ENCODE peak calls at places on chromosomes 13 and 19, in nine cellular contexts. One of them, this sample, is unnamed.
A peak's percentile ranks its signal among the peaks of the same experiment; 100 is the strongest.

GRCh38 chr19:19064098-19064722 is 416 bp downstream of the SLC25A42 start:
- DNase-seq in GM20000: no peak
- DNase-seq in stimulated activated CD4-positive, alpha-beta T cell treated with anti-CD3 and anti-CD28 coated beads, Interleukin-2, amount 100 ng/mL, for 48 hours: no peak
- DNase-seq in neural crest cell: no peak
- DNase-seq in EL: no peak
- DNase-seq in B cell: peak; percentile 90
- DNase-seq in NCI-H774: no peak
- DNase-seq in T-helper 1 cell: no peak
- DNase-seq in naive thymus-derived CD4-positive, alpha-beta T cell: no peak
- DNase-seq in this sample: peak; percentile 80

GRCh38 chr13:77687799-77688198 is 9.7 kb upstream of the SLAIN1 start:
- DNase-seq in GM20000: no peak
- DNase-seq in stimulated activated CD4-positive, alpha-beta T cell treated with anti-CD3 and anti-CD28 coated beads, Interleukin-2, amount 100 ng/mL, for 48 hours: no peak
- DNase-seq in neural crest cell: no peak
- DNase-seq in EL: no peak
- DNase-seq in B cell: no peak
- DNase-seq in NCI-H774: no peak
- DNase-seq in T-helper 1 cell: no peak
- DNase-seq in naive thymus-derived CD4-positive, alpha-beta T cell: no peak
- DNase-seq in this sample: no peak

GRCh38 chr13:33494596-33495214 is 209.2 kb upstream of the STARD13 start:
- DNase-seq in GM20000: no peak
- DNase-seq in stimulated activated CD4-positive, alpha-beta T cell treated with anti-CD3 and anti-CD28 coated beads, Interleukin-2, amount 100 ng/mL, for 48 hours: no peak
- DNase-seq in neural crest cell: no peak
- DNase-seq in EL: peak; percentile 95
- DNase-seq in B cell: no peak
- DNase-seq in NCI-H774: no peak
- DNase-seq in T-helper 1 cell: no peak
- DNase-seq in naive thymus-derived CD4-positive, alpha-beta T cell: no peak
- DNase-seq in this sample: no peak

GRCh38 chr13:111114362-111115050 is 604 bp upstream of the ARHGEF7 start:
- DNase-seq in GM20000: peak; percentile 58
- DNase-seq in stimulated activated CD4-positive, alpha-beta T cell treated with anti-CD3 and anti-CD28 coated beads, Interleukin-2, amount 100 ng/mL, for 48 hours: no peak
- DNase-seq in neural crest cell: peak; percentile 14
- DNase-seq in EL: peak; percentile 43
- DNase-seq in B cell: peak; percentile 71
- DNase-seq in NCI-H774: peak; percentile 82
- DNase-seq in T-helper 1 cell: no peak
- DNase-seq in naive thymus-derived CD4-positive, alpha-beta T cell: peak; percentile 32
- DNase-seq in this sample: no peak

GRCh38 chr13:75372923-75373841 is 108.8 kb downstream of the TBC1D4 start:
- DNase-seq in GM20000: no peak
- DNase-seq in stimulated activated CD4-positive, alpha-beta T cell treated with anti-CD3 and anti-CD28 coated beads, Interleukin-2, amount 100 ng/mL, for 48 hours: no peak
- DNase-seq in neural crest cell: no peak
- DNase-seq in EL: no peak
- DNase-seq in B cell: no peak
- DNase-seq in NCI-H774: no peak
- DNase-seq in T-helper 1 cell: no peak
- DNase-seq in naive thymus-derived CD4-positive, alpha-beta T cell: no peak
- DNase-seq in this sample: no peak

GRCh38 chr13:113205428-113205931 is 3.0 kb downstream of the PCID2 start:
- DNase-seq in GM20000: no peak
- DNase-seq in stimulated activated CD4-positive, alpha-beta T cell treated with anti-CD3 and anti-CD28 coated beads, Interleukin-2, amount 100 ng/mL, for 48 hours: no peak
- DNase-seq in neural crest cell: no peak
- DNase-seq in EL: no peak
- DNase-seq in B cell: no peak
- DNase-seq in NCI-H774: no peak
- DNase-seq in T-helper 1 cell: no peak
- DNase-seq in naive thymus-derived CD4-positive, alpha-beta T cell: no peak
- DNase-seq in this sample: no peak

GRCh38 chr13:85558118-85558517 is 241.1 kb downstream of the SLITRK6 start:
- DNase-seq in GM20000: no peak
- DNase-seq in stimulated activated CD4-positive, alpha-beta T cell treated with anti-CD3 and anti-CD28 coated beads, Interleukin-2, amount 100 ng/mL, for 48 hours: no peak
- DNase-seq in neural crest cell: no peak
- DNase-seq in EL: no peak
- DNase-seq in B cell: no peak
- DNase-seq in NCI-H774: no peak
- DNase-seq in T-helper 1 cell: no peak
- DNase-seq in naive thymus-derived CD4-positive, alpha-beta T cell: no peak
- DNase-seq in this sample: no peak

GRCh38 chr13:45527699-45528462 is 63.1 kb downstream of the COG3 start:
- DNase-seq in GM20000: no peak
- DNase-seq in stimulated activated CD4-positive, alpha-beta T cell treated with anti-CD3 and anti-CD28 coated beads, Interleukin-2, amount 100 ng/mL, for 48 hours: no peak
- DNase-seq in neural crest cell: no peak
- DNase-seq in EL: peak; percentile 28
- DNase-seq in B cell: no peak
- DNase-seq in NCI-H774: no peak
- DNase-seq in T-helper 1 cell: no peak
- DNase-seq in naive thymus-derived CD4-positive, alpha-beta T cell: no peak
- DNase-seq in this sample: no peak

GRCh38 chr19:32339988-32340874 is 5.2 kb upstream of the ZNF507 start:
- DNase-seq in GM20000: peak; percentile 63
- DNase-seq in stimulated activated CD4-positive, alpha-beta T cell treated with anti-CD3 and anti-CD28 coated beads, Interleukin-2, amount 100 ng/mL, for 48 hours: peak; percentile 33
- DNase-seq in neural crest cell: peak; percentile 58
- DNase-seq in EL: peak; percentile 47
- DNase-seq in B cell: peak; percentile 55
- DNase-seq in NCI-H774: no peak
- DNase-seq in T-helper 1 cell: peak; percentile 8
- DNase-seq in naive thymus-derived CD4-positive, alpha-beta T cell: peak; percentile 35
- DNase-seq in this sample: peak; percentile 59

GRCh38 chr13:35598790-35599369 is 122.4 kb upstream of the MAB21L1 start:
- DNase-seq in GM20000: no peak
- DNase-seq in stimulated activated CD4-positive, alpha-beta T cell treated with anti-CD3 and anti-CD28 coated beads, Interleukin-2, amount 100 ng/mL, for 48 hours: no peak
- DNase-seq in neural crest cell: no peak
- DNase-seq in EL: no peak
- DNase-seq in B cell: no peak
- DNase-seq in NCI-H774: no peak
- DNase-seq in T-helper 1 cell: no peak
- DNase-seq in naive thymus-derived CD4-positive, alpha-beta T cell: no peak
- DNase-seq in this sample: no peak

GRCh38 chr19:31351212-31352193 is 2.3 kb upstream of the TSHZ3 start:
- DNase-seq in GM20000: peak; percentile 31
- DNase-seq in stimulated activated CD4-positive, alpha-beta T cell treated with anti-CD3 and anti-CD28 coated beads, Interleukin-2, amount 100 ng/mL, for 48 hours: no peak
- DNase-seq in neural crest cell: no peak
- DNase-seq in EL: peak; percentile 62
- DNase-seq in B cell: peak; percentile 47
- DNase-seq in NCI-H774: no peak
- DNase-seq in T-helper 1 cell: no peak
- DNase-seq in naive thymus-derived CD4-positive, alpha-beta T cell: no peak
- DNase-seq in this sample: no peak

GRCh38 chr13:113034451-113035208 is 65.6 kb downstream of the MCF2L start:
- DNase-seq in GM20000: no peak
- DNase-seq in stimulated activated CD4-positive, alpha-beta T cell treated with anti-CD3 and anti-CD28 coated beads, Interleukin-2, amount 100 ng/mL, for 48 hours: no peak
- DNase-seq in neural crest cell: peak; percentile 53
- DNase-seq in EL: peak; percentile 59
- DNase-seq in B cell: no peak
- DNase-seq in NCI-H774: peak; percentile 15
- DNase-seq in T-helper 1 cell: no peak
- DNase-seq in naive thymus-derived CD4-positive, alpha-beta T cell: no peak
- DNase-seq in this sample: no peak

GRCh38 chr13:40639226-40639681 is 27.2 kb downstream of the FOXO1 start:
- DNase-seq in GM20000: no peak
- DNase-seq in stimulated activated CD4-positive, alpha-beta T cell treated with anti-CD3 and anti-CD28 coated beads, Interleukin-2, amount 100 ng/mL, for 48 hours: no peak
- DNase-seq in neural crest cell: no peak
- DNase-seq in EL: peak; percentile 31
- DNase-seq in B cell: no peak
- DNase-seq in NCI-H774: no peak
- DNase-seq in T-helper 1 cell: no peak
- DNase-seq in naive thymus-derived CD4-positive, alpha-beta T cell: no peak
- DNase-seq in this sample: no peak

GRCh38 chr19:49932731-49933131 is 3.4 kb upstream of the NUP62 start:
- DNase-seq in GM20000: no peak
- DNase-seq in stimulated activated CD4-positive, alpha-beta T cell treated with anti-CD3 and anti-CD28 coated beads, Interleukin-2, amount 100 ng/mL, for 48 hours: no peak
- DNase-seq in neural crest cell: no peak
- DNase-seq in EL: no peak
- DNase-seq in B cell: peak; percentile 18
- DNase-seq in NCI-H774: no peak
- DNase-seq in T-helper 1 cell: peak; percentile 15
- DNase-seq in naive thymus-derived CD4-positive, alpha-beta T cell: peak; percentile 66
- DNase-seq in this sample: no peak

GRCh38 chr19:2517881-2518601 is 42.1 kb downstream of the GADD45B start:
- DNase-seq in GM20000: no peak
- DNase-seq in stimulated activated CD4-positive, alpha-beta T cell treated with anti-CD3 and anti-CD28 coated beads, Interleukin-2, amount 100 ng/mL, for 48 hours: no peak
- DNase-seq in neural crest cell: no peak
- DNase-seq in EL: no peak
- DNase-seq in B cell: peak; percentile 31
- DNase-seq in NCI-H774: no peak
- DNase-seq in T-helper 1 cell: no peak
- DNase-seq in naive thymus-derived CD4-positive, alpha-beta T cell: no peak
- DNase-seq in this sample: no peak

GRCh38 chr13:100483836-100484381 is 104.7 kb downstream of the GGACT start:
- DNase-seq in GM20000: no peak
- DNase-seq in stimulated activated CD4-positive, alpha-beta T cell treated with anti-CD3 and anti-CD28 coated beads, Interleukin-2, amount 100 ng/mL, for 48 hours: no peak
- DNase-seq in neural crest cell: no peak
- DNase-seq in EL: no peak
- DNase-seq in B cell: no peak
- DNase-seq in NCI-H774: no peak
- DNase-seq in T-helper 1 cell: no peak
- DNase-seq in naive thymus-derived CD4-positive, alpha-beta T cell: no peak
- DNase-seq in this sample: no peak

GRCh38 chr13:27432612-27433210 is 8.3 kb downstream of the GTF3A start:
- DNase-seq in GM20000: no peak
- DNase-seq in stimulated activated CD4-positive, alpha-beta T cell treated with anti-CD3 and anti-CD28 coated beads, Interleukin-2, amount 100 ng/mL, for 48 hours: no peak
- DNase-seq in neural crest cell: no peak
- DNase-seq in EL: no peak
- DNase-seq in B cell: no peak
- DNase-seq in NCI-H774: no peak
- DNase-seq in T-helper 1 cell: no peak
- DNase-seq in naive thymus-derived CD4-positive, alpha-beta T cell: no peak
- DNase-seq in this sample: no peak

GRCh38 chr13:30580852-30581502 is 36.7 kb upstream of the USPL1 start:
- DNase-seq in GM20000: no peak
- DNase-seq in stimulated activated CD4-positive, alpha-beta T cell treated with anti-CD3 and anti-CD28 coated beads, Interleukin-2, amount 100 ng/mL, for 48 hours: no peak
- DNase-seq in neural crest cell: no peak
- DNase-seq in EL: no peak
- DNase-seq in B cell: no peak
- DNase-seq in NCI-H774: no peak
- DNase-seq in T-helper 1 cell: no peak
- DNase-seq in naive thymus-derived CD4-positive, alpha-beta T cell: no peak
- DNase-seq in this sample: no peak

GRCh38 chr13:30576528-30576927 is 41.2 kb upstream of the USPL1 start:
- DNase-seq in GM20000: no peak
- DNase-seq in stimulated activated CD4-positive, alpha-beta T cell treated with anti-CD3 and anti-CD28 coated beads, Interleukin-2, amount 100 ng/mL, for 48 hours: peak; percentile 15
- DNase-seq in neural crest cell: no peak
- DNase-seq in EL: peak; percentile 68
- DNase-seq in B cell: no peak
- DNase-seq in NCI-H774: no peak
- DNase-seq in T-helper 1 cell: peak; percentile 37
- DNase-seq in naive thymus-derived CD4-positive, alpha-beta T cell: peak; percentile 77
- DNase-seq in this sample: no peak

GRCh38 chr19:46192990-46193650 is 36.4 kb upstream of the IGFL1 start:
- DNase-seq in GM20000: no peak
- DNase-seq in stimulated activated CD4-positive, alpha-beta T cell treated with anti-CD3 and anti-CD28 coated beads, Interleukin-2, amount 100 ng/mL, for 48 hours: no peak
- DNase-seq in neural crest cell: no peak
- DNase-seq in EL: peak; percentile 77
- DNase-seq in B cell: no peak
- DNase-seq in NCI-H774: no peak
- DNase-seq in T-helper 1 cell: no peak
- DNase-seq in naive thymus-derived CD4-positive, alpha-beta T cell: no peak
- DNase-seq in this sample: no peak

GRCh38 chr19:56105090-56105701 is 15.9 kb downstream of the ZNF787 start:
- DNase-seq in GM20000: peak; percentile 79
- DNase-seq in stimulated activated CD4-positive, alpha-beta T cell treated with anti-CD3 and anti-CD28 coated beads, Interleukin-2, amount 100 ng/mL, for 48 hours: peak; percentile 36
- DNase-seq in neural crest cell: peak; percentile 40
- DNase-seq in EL: no peak
- DNase-seq in B cell: peak; percentile 85
- DNase-seq in NCI-H774: peak; percentile 37
- DNase-seq in T-helper 1 cell: peak; percentile 33
- DNase-seq in naive thymus-derived CD4-positive, alpha-beta T cell: peak; percentile 56
- DNase-seq in this sample: peak; percentile 47

GRCh38 chr13:32254916-32255743 is 60.0 kb downstream of the ZAR1L start:
- DNase-seq in GM20000: no peak
- DNase-seq in stimulated activated CD4-positive, alpha-beta T cell treated with anti-CD3 and anti-CD28 coated beads, Interleukin-2, amount 100 ng/mL, for 48 hours: no peak
- DNase-seq in neural crest cell: no peak
- DNase-seq in EL: no peak
- DNase-seq in B cell: no peak
- DNase-seq in NCI-H774: no peak
- DNase-seq in T-helper 1 cell: no peak
- DNase-seq in naive thymus-derived CD4-positive, alpha-beta T cell: no peak
- DNase-seq in this sample: no peak